ENCODE peak calls at places on chromosome 19, in four cellular contexts. T is mammary epithelial cell; U is CD8-positive, alpha-beta T cell; M is suprapubic skin. E is an unnamed sample. For H3K9me3, the result is how much of the 10 kb centered on the place peaks cover.

GRCh38 chr19:40273469-40274360 is 11.4 kb downstream of the AKT2 start:
- DNase-seq in T (no peak), U (no peak), M (no peak), E (no peak)

GRCh38 chr19:47172666-47173455 is 42.2 kb downstream of the SAE1 start:
- DNase-seq in T (no peak), U (no peak), M (no peak), E (no peak)

GRCh38 chr19:52959613-52960295 is 2.9 kb downstream of the ZNF816 start:
- DNase-seq in T (peak), U (no peak), M (peak), E (no peak)

GRCh38 chr19:16067205-16067938 is 8.9 kb upstream of the TPM4 start:
- DNase-seq in T (peak), U (no peak), M (no peak), E (no peak)

GRCh38 chr19:1364070-1364719 is 19.5 kb upstream of the NDUFS7 start:
- DNase-seq in T (no peak), U (no peak), M (no peak), E (no peak)

GRCh38 chr19:12987781-12988180 is 7.5 kb upstream of the NFIX start:
- DNase-seq in T (no peak), U (no peak), M (no peak), E (no peak)

GRCh38 chr19:38743394-38744297 is 628 bp downstream of the CAPN12 start:
- DNase-seq in T (peak), U (no peak), M (no peak), E (no peak)

GRCh38 chr19:31312004-31312403 is 37.2 kb downstream of the TSHZ3 start:
- DNase-seq in T (peak), U (no peak), M (no peak), E (no peak)

GRCh38 chr19:31470229-31470939 is 121.1 kb upstream of the TSHZ3 start:
- DNase-seq in T (no peak), U (no peak), M (no peak), E (no peak)

GRCh38 chr19:604355-604754 is 14.7 kb downstream of the HCN2 start:
- DNase-seq in T (no peak), U (no peak), M (no peak), E (peak)

GRCh38 chr19:40576181-40576584 is 490 bp upstream of the SHKBP1 start:
- DNase-seq in T (no peak), U (no peak), M (no peak), E (no peak)

GRCh38 chr19:860481-861098 is 1.1 kb downstream of the CFD start:
- DNase-seq in T (peak), U (peak), M (no peak), E (peak)

GRCh38 chr19:6005321-6006069 is 27.6 kb upstream of the RANBP3 start:
- DNase-seq in T (no peak), U (no peak), M (no peak), E (no peak)

GRCh38 chr19:16290692-16291091 is 33.9 kb upstream of the KLF2 start:
- DNase-seq in T (no peak), U (no peak), M (no peak), E (no peak)

GRCh38 chr19:13953021-13953531 is 767 bp downstream of the DCAF15 start:
- DNase-seq in T (peak), U (no peak), M (no peak), E (no peak)

GRCh38 chr19:31223805-31224534 is 125.3 kb downstream of the TSHZ3 start:
- DNase-seq in T (no peak), U (no peak), M (no peak), E (no peak)

GRCh38 chr19:39426170-39426569 is 9.6 kb downstream of the RPS16 start:
- DNase-seq in T (no peak), U (no peak), M (no peak), E (no peak)

GRCh38 chr19:918481-919156 is 1.5 kb downstream of the KISS1R start:
- DNase-seq in T (no peak), U (no peak), M (no peak), E (no peak)

GRCh38 chr19:15144046-15144646 is 36.9 kb downstream of the SYDE1 start:
- DNase-seq in T (peak), U (no peak), M (no peak), E (no peak)

GRCh38 chr19:51097166-51097736 is 11.0 kb downstream of the CTU1 start:
- DNase-seq in T (peak), U (peak), M (peak), E (peak)

GRCh38 chr19:45420871-45421270 is 2.8 kb downstream of the ERCC1 start:
- DNase-seq in T (no peak), U (no peak), M (no peak), E (no peak)

GRCh38 chr19:23991170-23991569 is 76.5 kb downstream of the ZNF726 start:
- DNase-seq in T (peak), U (no peak), M (no peak), E (no peak)

GRCh38 chr19:38303517-38304351 is at the start of gene C19orf33:
- DNase-seq in T (peak), U (no peak), M (no peak), E (peak)

GRCh38 chr19:9321338-9321737 is 2.6 kb upstream of the ZNF559 start:
- DNase-seq in T (no peak), U (no peak), M (no peak), E (no peak)

GRCh38 chr19:9323557-9323918 is 441 bp upstream of the ZNF559 start:
- DNase-seq in T (peak), U (no peak), M (no peak), E (peak)

GRCh38 chr19:9324584-9324962 is 594 bp downstream of the ZNF559 start:
- DNase-seq in T (no peak), U (no peak), M (no peak), E (no peak)

GRCh38 chr19:9329999-9330398 is 6.0 kb downstream of the ZNF559 start:
- DNase-seq in T (no peak), U (no peak), M (no peak), E (no peak)

GRCh38 chr19:9323919-9324583 is at the start of gene ZNF559:
- DNase-seq in T (peak), U (peak), M (peak), E (peak)
- TF ChIP-seq CTCF in T (no peak), U (peak), M (peak), E (no peak)

GRCh38 chr19:36750066-36750691 is 22.4 kb downstream of the ZNF850 start:
- DNase-seq in T (no peak), U (no peak), M (no peak), E (no peak)

GRCh38 chr19:36748431-36749275 is 24.0 kb downstream of the ZNF850 start:
- DNase-seq in T (no peak), U (no peak), M (no peak), E (no peak)

GRCh38 chr19:36745870-36746269 is 26.7 kb downstream of the ZNF850 start:
- DNase-seq in T (peak), U (no peak), M (no peak), E (peak)

DNA sequence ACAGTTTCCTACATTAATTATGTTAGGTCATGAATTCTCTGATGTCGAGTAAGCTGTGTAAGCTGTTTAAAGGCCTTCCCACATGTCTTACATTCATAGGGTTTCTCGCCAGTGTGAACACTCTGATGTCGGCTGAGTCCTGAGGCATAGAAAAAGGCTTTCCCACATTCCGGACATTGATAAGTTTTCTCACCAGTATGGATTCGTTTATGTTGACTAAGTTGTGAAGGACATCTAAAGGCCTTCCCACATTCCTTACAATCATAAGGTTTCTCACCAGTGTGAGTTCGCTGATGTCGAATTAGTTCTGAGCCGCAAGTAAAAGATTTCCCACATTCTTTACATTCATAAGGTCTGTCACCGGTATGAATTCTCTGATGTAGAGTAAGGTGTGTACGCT is 24.9 kb downstream of the ZNF850 start:
- DNase-seq in T (no peak), U (no peak), M (no peak), E (no peak)
- H3K9me3 ChIP-seq in T (half or more), U (half or more), M (half or more), E (half or more)

DNA sequence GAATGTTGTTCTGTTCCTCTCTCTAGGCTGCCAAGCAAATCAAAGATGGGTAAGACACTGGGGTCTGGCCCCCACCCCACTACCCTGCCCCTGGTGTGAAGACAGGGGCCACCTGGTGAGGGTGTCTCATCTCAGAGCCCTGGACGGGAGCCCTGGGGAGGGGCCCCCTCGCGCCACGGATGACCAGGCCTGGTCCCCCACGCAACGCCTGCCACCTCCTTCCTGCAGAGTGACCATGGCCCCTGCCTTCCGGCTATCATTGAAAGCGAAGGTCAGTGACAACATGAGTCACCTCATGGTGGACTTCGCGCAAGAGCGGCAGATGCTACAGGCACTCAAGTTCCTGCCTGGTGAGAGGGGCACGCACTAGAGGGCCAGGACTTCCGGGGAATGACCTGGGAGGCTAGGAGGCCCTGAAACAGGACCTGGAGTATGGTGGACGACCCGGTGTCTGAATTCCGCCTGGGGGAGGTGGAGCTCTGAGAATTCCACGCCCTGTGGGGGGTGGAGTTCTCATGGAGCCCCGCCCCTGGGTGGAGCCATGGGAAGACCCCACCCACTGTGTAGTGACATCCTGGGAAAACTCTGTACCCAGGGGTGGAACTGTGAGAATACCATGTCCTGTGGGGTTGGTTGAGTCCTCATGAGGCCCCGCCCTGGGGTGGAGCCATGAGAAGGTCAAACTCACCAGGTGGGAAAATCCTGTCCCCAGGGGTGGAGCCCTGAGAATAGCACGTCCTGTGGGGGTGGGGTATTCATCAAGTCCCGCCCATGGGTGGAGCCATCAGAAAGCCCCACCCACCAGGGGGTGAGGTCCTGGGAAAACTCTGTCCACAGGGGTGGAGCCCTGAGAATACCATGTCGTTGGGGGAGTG is 6.1 kb downstream of the FSD1 start:
- DNase-seq in T (no peak), U (no peak), M (no peak), E (peak)
- TF ChIP-seq CTCF in T (no peak), U (no peak), M (no peak), E (no peak)

DNA sequence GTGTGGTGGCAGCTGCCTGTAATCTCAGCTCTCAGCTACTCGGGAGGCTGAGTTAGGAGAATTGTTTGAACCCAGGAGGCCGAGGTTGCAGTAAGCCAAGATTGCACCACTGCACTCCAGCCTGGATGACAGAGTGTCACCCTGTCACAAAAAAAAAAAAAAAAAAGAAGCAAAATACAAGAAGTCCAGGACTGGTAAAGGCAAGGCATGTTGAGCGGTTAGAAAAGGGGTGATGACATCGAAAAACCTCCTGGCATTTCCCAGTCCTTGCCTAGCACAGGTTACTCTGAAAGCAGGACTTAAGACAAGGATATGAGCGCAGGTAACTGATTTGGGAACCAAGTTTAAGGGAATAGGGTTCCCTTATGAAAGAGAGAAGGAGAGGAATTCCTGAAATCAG is 2.5 kb upstream of the LILRB4 start:
- DNase-seq in T (no peak), U (no peak), M (no peak), E (no peak)
- H3K9me3 ChIP-seq in T (under half), U (under half), M (under half), E (under half)

GRCh38 chr19:42323852-42324654 is 1.4 kb upstream of the MEGF8 start:
- DNase-seq in T (no peak), U (no peak), M (no peak), E (no peak)

GRCh38 chr19:42325896-42326771 is 699 bp downstream of the MEGF8 start:
- DNase-seq in T (peak), U (no peak), M (no peak), E (peak)

GRCh38 chr19:42326969-42327368 is 1.5 kb downstream of the MEGF8 start:
- DNase-seq in T (no peak), U (no peak), M (no peak), E (no peak)

GRCh38 chr19:42324655-42325307 is 654 bp upstream of the MEGF8 start:
- DNase-seq in T (no peak), U (no peak), M (no peak), E (no peak)

GRCh38 chr19:42325308-42325895 is at the start of gene MEGF8:
- DNase-seq in T (peak), U (peak), M (peak), E (peak)
- TF ChIP-seq CTCF in T (peak), U (no peak), M (peak), E (no peak)

DNA sequence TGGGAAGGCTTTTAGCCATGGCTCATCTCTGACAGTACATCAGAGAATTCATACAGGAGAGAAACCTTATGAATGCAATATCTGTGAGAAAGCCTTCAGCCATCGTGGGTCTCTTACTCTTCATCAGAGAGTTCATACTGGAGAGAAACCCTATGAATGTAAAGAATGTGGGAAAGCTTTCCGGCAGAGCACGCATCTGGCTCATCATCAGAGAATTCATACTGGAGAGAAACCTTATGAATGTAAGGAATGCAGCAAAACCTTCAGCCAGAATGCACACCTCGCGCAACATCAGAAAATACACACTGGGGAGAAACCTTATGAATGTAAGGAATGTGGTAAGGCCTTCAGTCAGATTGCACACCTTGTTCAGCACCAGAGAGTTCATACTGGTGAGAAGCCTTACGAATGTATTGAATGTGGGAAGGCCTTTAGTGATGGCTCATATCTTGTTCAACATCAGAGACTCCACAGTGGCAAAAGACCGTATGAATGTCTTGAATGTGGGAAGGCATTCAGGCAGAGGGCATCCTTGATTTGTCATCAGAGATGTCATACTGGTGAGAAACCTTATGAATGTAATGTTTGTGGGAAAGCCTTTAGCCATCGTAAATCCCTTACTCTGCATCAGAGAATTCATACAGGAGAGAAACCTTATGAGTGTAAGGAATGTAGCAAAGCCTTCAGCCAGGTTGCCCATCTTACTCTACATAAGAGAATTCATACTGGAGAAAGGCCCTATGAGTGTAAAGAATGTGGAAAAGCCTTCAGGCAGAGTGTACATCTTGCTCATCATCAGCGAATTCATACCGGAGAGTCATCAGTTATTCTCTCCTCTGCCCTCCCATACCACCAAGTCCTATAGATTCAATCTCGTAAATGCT is 10.7 kb downstream of the ZNF470 start:
- DNase-seq in T (no peak), U (no peak), M (no peak), E (no peak)
- H3K9me3 ChIP-seq in T (half or more), U (half or more), M (half or more), E (half or more)

DNA sequence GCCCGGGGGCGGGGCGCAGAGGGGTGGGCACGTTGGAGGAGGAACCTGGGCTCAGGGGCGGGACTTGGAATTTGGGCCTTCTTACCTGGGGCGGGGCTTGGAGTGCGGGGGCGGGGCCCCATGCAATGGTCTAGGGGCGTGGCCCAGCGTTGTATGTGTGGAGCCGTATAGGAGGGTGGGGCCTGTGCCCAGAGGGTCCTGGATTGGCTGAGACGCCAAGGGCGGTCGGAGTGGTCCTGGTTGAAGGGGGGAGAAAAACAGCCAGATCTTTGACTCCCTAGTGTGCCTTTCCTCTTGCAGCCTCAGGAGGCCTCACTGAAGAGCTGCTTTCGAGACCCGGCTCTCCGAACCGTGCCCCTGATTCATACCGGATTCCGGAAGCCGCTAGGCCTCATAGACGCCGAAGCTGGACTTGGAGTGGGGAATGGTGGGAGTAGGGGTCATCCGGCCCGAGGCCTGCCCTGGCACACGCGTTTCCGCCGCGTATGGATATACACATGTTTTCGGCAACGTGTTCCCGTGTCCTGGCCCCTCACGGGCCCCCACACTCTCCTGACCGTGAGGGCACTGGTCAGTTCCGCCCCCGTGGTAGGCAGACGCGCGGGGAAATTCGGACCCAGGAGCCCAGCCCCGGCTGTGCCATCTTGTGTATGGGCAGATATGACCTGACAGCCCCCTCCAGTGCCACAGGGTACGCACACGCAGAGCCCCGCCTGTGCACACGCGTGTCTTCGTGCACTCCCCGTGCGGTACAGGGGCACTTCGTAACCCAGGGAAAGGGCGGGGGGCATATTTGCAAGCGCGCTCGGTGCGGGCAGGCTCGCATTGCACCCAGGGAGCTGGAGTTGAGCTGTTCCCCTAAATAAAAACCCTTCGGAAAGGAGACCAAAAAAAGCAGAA is 661 bp upstream of the PRR12 start:
- DNase-seq in T (peak), U (peak), M (peak), E (peak)
- TF ChIP-seq CTCF in T (no peak), U (peak), M (no peak), E (no peak)

GRCh38 chr19:34308381-34309367 is 54.3 kb downstream of the GARRE1 start:
- DNase-seq in T (no peak), U (no peak), M (no peak), E (no peak)

GRCh38 chr19:34306824-34307223 is 52.5 kb downstream of the GARRE1 start:
- DNase-seq in T (no peak), U (no peak), M (no peak), E (no peak)

GRCh38 chr19:34310494-34310981 is 54.5 kb upstream of the GPI start:
- DNase-seq in T (no peak), U (no peak), M (no peak), E (no peak)

GRCh38 chr19:34306213-34306661 is 51.9 kb downstream of the GARRE1 start:
- DNase-seq in T (no peak), U (no peak), M (no peak), E (no peak)

DNA sequence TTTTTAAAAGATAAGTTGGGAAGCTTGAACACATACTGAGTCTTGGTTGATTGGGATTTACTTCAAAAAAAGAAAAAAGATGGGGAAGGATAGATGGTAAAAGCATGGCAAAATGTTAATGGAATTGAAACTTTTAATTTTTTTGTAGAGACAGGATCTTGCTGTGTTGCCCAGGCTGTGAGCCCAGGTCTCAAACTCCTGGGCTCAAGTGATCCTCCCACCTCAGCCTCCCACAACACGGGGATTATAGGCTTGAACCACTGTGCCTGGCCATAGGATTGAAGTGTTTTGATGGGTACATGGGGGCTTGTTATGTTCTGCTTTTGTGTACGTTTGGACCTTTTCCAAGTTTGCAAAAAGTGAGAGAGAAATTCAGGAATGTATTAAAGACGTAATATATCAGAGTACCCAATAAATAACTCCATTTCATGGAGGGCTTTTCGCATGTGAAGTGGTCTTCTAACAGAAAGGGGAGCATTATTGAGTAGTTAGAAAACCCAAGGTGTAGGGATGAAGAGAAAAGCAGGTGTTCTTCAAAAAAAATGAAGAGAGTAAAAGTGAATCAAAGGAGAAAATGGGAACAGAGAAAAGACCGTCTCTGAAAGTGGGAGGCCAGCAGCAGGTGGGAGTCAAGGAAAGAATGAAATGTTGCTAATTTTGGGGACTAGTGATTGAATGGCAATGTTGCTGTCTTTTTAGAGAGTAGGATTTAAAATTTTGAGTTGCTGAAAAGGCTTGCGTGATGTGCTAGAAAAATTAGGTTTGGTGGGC is 55.2 kb downstream of the GARRE1 start:
- DNase-seq in T (no peak), U (no peak), M (no peak), E (no peak)
- H3K9me3 ChIP-seq in T (under half), U (under half), M (under half), E (under half)

E was measured in Caco-2.